ENCODE peak calls at places on chromosome 21, in six cellular contexts. X is neuronal stem cell, H is IMR-90, A is heart left ventricle, K is left ventricle myocardium inferior, E is HAP-1. C is an unnamed sample.

GRCh38 chr21:45847870-45848269 is 133.7 kb upstream of the COL6A1 start:
- DNase-seq in X (no peak), H (no peak), A (no peak), K (no peak), E (no peak), C (no peak)

GRCh38 chr21:24023936-24024335 is 1583.3 kb downstream of the MRPL39 start:
- DNase-seq in X (no peak), H (no peak), A (no peak), K (no peak), E (no peak), C (no peak)

GRCh38 chr21:36790616-36791015 is 91.7 kb downstream of the SIM2 start:
- DNase-seq in X (no peak), H (peak; percentile 7), A (no peak), K (no peak), E (no peak), C (no peak)

GRCh38 chr21:36699546-36700294 is 805 bp downstream of the SIM2 start:
- DNase-seq in X (no peak), H (no peak), A (no peak), K (no peak), E (peak; percentile 12), C (peak; percentile 77)

GRCh38 chr21:46159390-46159789 is 4.0 kb upstream of the FTCD start:
- DNase-seq in X (no peak), H (no peak), A (peak; percentile 32), K (no peak), E (no peak), C (peak; percentile 35)

GRCh38 chr21:17343055-17343454 is 169.8 kb upstream of the CXADR start:
- DNase-seq in X (peak; percentile 58), H (peak; percentile 13), A (no peak), K (no peak), E (no peak), C (peak; percentile 22)

GRCh38 chr21:37821791-37822450 is 94.3 kb downstream of the KCNJ6 start:
- DNase-seq in X (no peak), H (peak; percentile 45), A (no peak), K (no peak), E (no peak), C (no peak)

GRCh38 chr21:24590261-24590660 is 1017.0 kb downstream of the MRPL39 start:
- DNase-seq in X (no peak), H (no peak), A (no peak), K (no peak), E (no peak), C (no peak)

GRCh38 chr21:45579383-45580180 is 37.3 kb upstream of the SLC19A1 start:
- DNase-seq in X (no peak), H (no peak), A (no peak), K (peak; percentile 5), E (no peak), C (peak; percentile 44)

GRCh38 chr21:37338671-37339526 is 27.7 kb upstream of the DYRK1A start:
- DNase-seq in X (no peak), H (peak; percentile 92), A (peak; percentile 62), K (peak; percentile 42), E (peak; percentile 4), C (no peak)

GRCh38 chr21:46667735-46668380 is 32.4 kb downstream of the PRMT2 start:
- DNase-seq in X (peak; percentile 35), H (peak; percentile 17), A (no peak), K (no peak), E (peak; percentile 46), C (peak; percentile 89)

GRCh38 chr21:36087362-36088138 is 17.7 kb downstream of the CBR1 start:
- DNase-seq in X (no peak), H (peak; percentile 23), A (no peak), K (no peak), E (no peak), C (peak; percentile 31)

GRCh38 chr21:42980959-42981523 is 6.7 kb downstream of the PKNOX1 start:
- DNase-seq in X (no peak), H (no peak), A (no peak), K (no peak), E (no peak), C (no peak)

GRCh38 chr21:37198989-37199924 is 67.9 kb downstream of the VPS26C start:
- DNase-seq in X (no peak), H (peak; percentile 78), A (no peak), K (no peak), E (peak; percentile 63), C (no peak)

GRCh38 chr21:46122758-46123683 is 25.1 kb downstream of the COL6A2 start:
- DNase-seq in X (no peak), H (no peak), A (peak; percentile 28), K (peak; percentile 3), E (no peak), C (peak; percentile 41)

GRCh38 chr21:38491536-38491935 is 6.7 kb downstream of the ERG start:
- DNase-seq in X (no peak), H (no peak), A (no peak), K (no peak), E (no peak), C (no peak)

GRCh38 chr21:46455575-46456385 is 2.9 kb upstream of the DIP2A start:
- DNase-seq in X (no peak), H (peak; percentile 66), A (no peak), K (no peak), E (no peak), C (no peak)

GRCh38 chr21:18424250-18424649 is 20.7 kb upstream of the TMPRSS15 start:
- DNase-seq in X (no peak), H (no peak), A (no peak), K (no peak), E (no peak), C (no peak)

GRCh38 chr21:18950045-18950740 is 546.6 kb upstream of the TMPRSS15 start:
- DNase-seq in X (no peak), H (no peak), A (no peak), K (no peak), E (no peak), C (no peak)

GRCh38 chr21:26572668-26573381 is at the start of gene CYYR1:
- DNase-seq in X (peak; percentile 63), H (no peak), A (peak; percentile 68), K (peak; percentile 29), E (peak; percentile 32), C (peak; percentile 79)
- H3K4me3 ChIP-seq in X (peak within 1 kb of the TSS; percentile 94), H (no peak within 1 kb of the TSS), A (peak within 1 kb of the TSS; percentile 61), K (peak within 1 kb of the TSS; percentile 70), E (peak within 1 kb of the TSS; percentile 48), C (peak within 1 kb of the TSS; percentile 84)

GRCh38 chr21:32364801-32365200 is 28.0 kb downstream of the URB1 start:
- DNase-seq in X (peak; percentile 18), H (no peak), A (no peak), K (no peak), E (no peak), C (no peak)
- H3K36me3 ChIP-seq in X (peaks cover 38% of the 10 kb centered on the region), H (peaks cover 70% of the 10 kb centered on the region), A (peaks cover 82% of the 10 kb centered on the region), K (peaks cover 75% of the 10 kb centered on the region), E (peaks cover 94% of the 10 kb centered on the region), C (peaks cover 57% of the 10 kb centered on the region)

DNA sequence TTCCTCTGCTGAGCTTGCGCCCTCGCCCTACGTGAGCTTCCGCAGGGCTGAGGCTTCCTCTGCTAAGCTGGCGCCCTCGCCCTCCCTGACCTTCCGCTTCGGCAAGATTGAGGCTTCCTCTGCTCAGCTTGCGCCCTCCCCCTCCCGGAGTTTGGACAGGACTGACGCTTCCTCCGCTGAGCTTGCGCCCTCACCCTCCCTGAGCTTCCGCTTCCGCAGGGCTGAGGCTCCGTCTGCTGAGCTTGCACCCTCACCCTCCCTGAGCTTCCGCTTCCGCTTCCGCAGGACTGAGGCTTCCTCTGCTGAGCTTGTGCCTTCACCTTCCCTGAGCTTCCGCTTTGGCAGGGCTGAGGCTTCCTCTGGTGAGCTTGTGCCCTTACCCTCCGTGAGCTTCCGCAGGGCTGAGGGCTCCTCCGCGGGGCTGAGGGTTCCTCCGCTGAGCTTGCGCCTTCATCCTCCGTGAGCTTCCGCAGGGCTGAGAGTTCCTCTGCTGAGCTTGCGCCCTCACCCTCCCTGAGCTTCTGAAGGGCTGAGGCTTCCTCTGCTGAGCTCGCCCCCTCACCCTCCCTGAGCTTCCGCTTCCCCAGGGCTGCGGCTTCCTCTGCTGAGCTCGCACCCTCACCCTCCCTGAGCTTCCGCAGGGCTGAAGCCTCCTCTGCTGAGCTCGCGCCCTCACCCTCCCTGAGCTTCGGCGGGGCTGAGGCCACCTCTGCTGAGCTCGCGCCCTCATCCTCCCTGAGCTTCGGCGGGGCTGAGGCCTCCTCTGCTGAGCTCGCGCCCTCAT is 753.6 kb upstream of the TPTE start:
- DNase-seq in X (no peak), H (no peak), A (no peak), K (no peak), E (no peak), C (peak; percentile 36)
- H3K4me3 ChIP-seq in X (peak overlapping the region; percentile 31), H (no peak overlapping the region), A (no peak overlapping the region), K (no peak overlapping the region), E (no peak overlapping the region), C (no peak overlapping the region)

DNA sequence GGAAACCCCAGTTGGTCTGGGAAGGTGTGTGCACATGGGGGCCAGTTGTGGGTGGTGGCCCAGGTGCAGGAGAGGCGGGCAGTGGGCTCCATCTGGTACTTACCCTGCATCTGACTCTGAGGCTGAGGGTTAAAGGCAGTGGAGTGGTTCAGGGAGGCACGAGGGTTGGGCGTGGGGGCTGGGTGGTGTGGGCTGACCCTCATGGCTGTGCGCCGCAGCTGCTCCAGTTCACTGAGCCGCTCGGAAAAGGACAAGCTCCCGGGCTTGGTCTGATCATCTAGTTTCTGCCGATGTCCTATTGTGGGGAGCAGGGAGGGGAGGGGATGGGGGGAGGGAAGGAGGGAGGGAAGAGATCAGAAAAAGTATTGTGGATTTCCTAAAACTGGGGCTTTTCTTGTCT is 165.5 kb downstream of the CLIC6 start:
- DNase-seq in X (no peak), H (no peak), A (no peak), K (no peak), E (no peak), C (no peak)
- H3K36me3 ChIP-seq in X (no peaks in the 10 kb centered on the region), H (peaks cover 35% of the 10 kb centered on the region), A (no peaks in the 10 kb centered on the region), K (no peaks in the 10 kb centered on the region), E (no peaks in the 10 kb centered on the region), C (no peaks in the 10 kb centered on the region)

GRCh38 chr21:33069243-33069642 is 698 bp upstream of the OLIG1 start:
- DNase-seq in X (no peak), H (no peak), A (no peak), K (no peak), E (no peak), C (no peak)

GRCh38 chr21:33067457-33067856 is 2.5 kb upstream of the OLIG1 start:
- DNase-seq in X (no peak), H (no peak), A (no peak), K (no peak), E (no peak), C (no peak)

GRCh38 chr21:33070921-33071877 is 1.3 kb downstream of the OLIG1 start:
- DNase-seq in X (no peak), H (no peak), A (peak; percentile 58), K (no peak), E (no peak), C (peak; percentile 88)

GRCh38 chr21:33069994-33070811 is at the start of gene OLIG1:
- DNase-seq in X (peak; percentile 44), H (peak; percentile 10), A (peak; percentile 84), K (peak; percentile 67), E (peak; percentile 51), C (peak; percentile 98)

DNA sequence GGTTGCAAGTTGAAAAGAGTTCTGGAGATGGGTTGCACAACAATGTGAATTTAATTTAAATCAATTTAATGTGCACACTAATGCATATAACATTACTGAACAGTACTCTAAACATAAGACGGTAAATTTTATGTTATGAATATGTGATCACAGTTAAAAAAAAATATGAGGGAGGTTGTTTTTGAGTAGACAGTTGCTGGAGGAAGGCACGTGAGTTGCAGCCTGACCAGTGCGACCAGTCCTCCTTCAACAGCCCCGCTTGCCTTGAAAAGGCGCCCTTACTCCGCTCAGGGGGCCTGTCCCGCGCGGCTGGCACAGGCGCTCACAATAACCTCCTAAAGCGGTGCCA is 322 bp upstream of the OLIG1 start:
- DNase-seq in X (no peak), H (no peak), A (no peak), K (no peak), E (no peak), C (no peak)
- H3K4me3 ChIP-seq in X (no peak overlapping the region), H (no peak overlapping the region), A (peak overlapping the region; percentile 51), K (peak overlapping the region; percentile 67), E (peak overlapping the region; percentile 36), C (no peak overlapping the region)

GRCh38 chr21:31675960-31676359 is 16.5 kb downstream of the SOD1 start:
- DNase-seq in X (no peak), H (no peak), A (no peak), K (no peak), E (no peak), C (no peak)
- H3K36me3 ChIP-seq in X (peaks cover 9% of the 10 kb centered on the region), H (peaks cover 13% of the 10 kb centered on the region), A (peaks cover 16% of the 10 kb centered on the region), K (peaks cover 28% of the 10 kb centered on the region), E (peaks cover 8% of the 10 kb centered on the region), C (peaks cover 2% of the 10 kb centered on the region)